ENCODE peak calls at places on chromosome 13, in eight cellular contexts. Z is heart left ventricle, M is A549, O is tibial nerve, W is SK-N-SH, B is SK-N-MC, T is HCT116, G is A673. L is an unnamed sample.

GRCh38 chr13:98384739-98385138 is 192.2 kb downstream of the STK24 start:
- DNase-seq in W (no peak), T (no peak), B (no peak), O (no peak), Z (no peak), M (no peak), G (no peak), L (no peak)

GRCh38 chr13:89925107-89925506 is 1422.4 kb upstream of the MIR17HG start:
- DNase-seq in W (peak), T (peak), O (no peak), Z (no peak), M (peak), G (peak), B (peak), L (peak)

GRCh38 chr13:94233401-94233800 is 246.1 kb downstream of the DCT start:
- DNase-seq in W (no peak), T (no peak), G (peak), M (peak), B (no peak), O (no peak), Z (no peak), L (peak)

GRCh38 chr13:106095406-106095805 is 440.1 kb downstream of the EFNB2 start:
- DNase-seq in G (no peak), Z (no peak), T (no peak), M (no peak), O (no peak), B (no peak), W (no peak), L (no peak)

GRCh38 chr13:24694907-24695306 is 14.7 kb downstream of the ATP12A start:
- DNase-seq in O (no peak), G (no peak), W (no peak), B (no peak), M (no peak), Z (no peak), T (no peak), L (no peak)

GRCh38 chr13:97844151-97844550 is 109.3 kb upstream of the IPO5 start:
- DNase-seq in B (no peak), M (no peak), G (no peak), Z (no peak), O (no peak), T (no peak), W (no peak), L (no peak)

GRCh38 chr13:32587774-32588165 is 1.5 kb downstream of the PDS5B start:
- DNase-seq in M (no peak), O (no peak), Z (no peak), T (no peak), B (no peak), W (no peak), G (no peak), L (peak)

GRCh38 chr13:33493672-33494365 is 208.3 kb upstream of the STARD13 start:
- DNase-seq in W (no peak), G (no peak), M (no peak), O (no peak), B (no peak), T (no peak), Z (no peak), L (no peak)

GRCh38 chr13:99751517-99752199 is 219.9 kb downstream of the ZIC5 start:
- DNase-seq in G (no peak), T (no peak), Z (no peak), M (no peak), W (no peak), O (no peak), B (no peak), L (no peak)

GRCh38 chr13:112851107-112852046 is 117.6 kb upstream of the MCF2L start:
- DNase-seq in G (no peak), M (no peak), W (no peak), Z (no peak), B (no peak), O (no peak), T (no peak), L (no peak)

GRCh38 chr13:95553614-95554385 is 1.3 kb downstream of the CLDN10 start:
- DNase-seq in W (no peak), Z (no peak), M (no peak), G (no peak), T (no peak), B (no peak), O (no peak), L (no peak)

GRCh38 chr13:48192536-48192935 is 40.5 kb upstream of the ITM2B start:
- DNase-seq in W (no peak), O (no peak), G (no peak), Z (no peak), T (no peak), M (no peak), B (no peak), L (no peak)

GRCh38 chr13:72808917-72809500 is 27.1 kb downstream of the PIBF1 start:
- DNase-seq in O (no peak), Z (no peak), M (peak), B (peak), G (peak), T (no peak), W (peak), L (peak)

GRCh38 chr13:41492432-41493267 is 35.3 kb downstream of the RGCC start:
- DNase-seq in T (no peak), M (no peak), Z (no peak), O (no peak), B (no peak), G (no peak), W (no peak), L (peak)

GRCh38 chr13:46896346-46897138 is at the start of gene HTR2A:
- DNase-seq in O (no peak), T (no peak), Z (no peak), B (peak), W (no peak), G (peak), M (no peak), L (no peak)

GRCh38 chr13:42990147-42990990 is 1.7 kb downstream of the EPSTI1 start:
- DNase-seq in B (no peak), Z (no peak), M (no peak), T (no peak), G (no peak), O (no peak), W (peak), L (no peak)

GRCh38 chr13:64074989-64075474 is 2659.4 kb upstream of the PCDH20 start:
- DNase-seq in Z (no peak), O (no peak), G (no peak), T (no peak), B (no peak), W (no peak), M (no peak), L (no peak)

GRCh38 chr13:19665427-19665859 is 32.0 kb downstream of the MPHOSPH8 start:
- DNase-seq in B (no peak), O (no peak), Z (no peak), G (no peak), M (no peak), W (peak), T (no peak), L (no peak)

GRCh38 chr13:64293923-64294322 is 2878.3 kb upstream of the PCDH20 start:
- DNase-seq in O (no peak), W (no peak), G (no peak), T (no peak), Z (no peak), B (no peak), M (no peak), L (no peak)

GRCh38 chr13:19181621-19182485 is at the start of gene TUBA3C:
- DNase-seq in Z (no peak), O (no peak), G (no peak), T (no peak), B (no peak), W (peak), M (no peak), L (no peak)

GRCh38 chr13:75352641-75353327 is 129.2 kb downstream of the TBC1D4 start:
- DNase-seq in O (no peak), W (no peak), T (no peak), G (no peak), Z (no peak), B (no peak), M (no peak), L (no peak)

GRCh38 chr13:114067381-114067885 is 65.0 kb downstream of the RASA3 start:
- DNase-seq in O (peak), T (no peak), Z (no peak), M (no peak), W (no peak), G (no peak), B (no peak), L (no peak)

GRCh38 chr13:99055286-99056073 is 77.6 kb upstream of the DOCK9 start:
- DNase-seq in Z (no peak), G (no peak), B (no peak), W (no peak), T (no peak), O (no peak), M (no peak), L (peak)

GRCh38 chr13:43245374-43245964 is 222.1 kb downstream of the DNAJC15 start:
- DNase-seq in W (no peak), O (no peak), G (no peak), T (no peak), M (no peak), Z (no peak), B (no peak), L (peak)

GRCh38 chr13:81602236-81602635 is 1261.3 kb upstream of the SPRY2 start:
- DNase-seq in O (no peak), B (peak), M (no peak), W (no peak), Z (no peak), G (no peak), T (no peak), L (no peak)

DNA sequence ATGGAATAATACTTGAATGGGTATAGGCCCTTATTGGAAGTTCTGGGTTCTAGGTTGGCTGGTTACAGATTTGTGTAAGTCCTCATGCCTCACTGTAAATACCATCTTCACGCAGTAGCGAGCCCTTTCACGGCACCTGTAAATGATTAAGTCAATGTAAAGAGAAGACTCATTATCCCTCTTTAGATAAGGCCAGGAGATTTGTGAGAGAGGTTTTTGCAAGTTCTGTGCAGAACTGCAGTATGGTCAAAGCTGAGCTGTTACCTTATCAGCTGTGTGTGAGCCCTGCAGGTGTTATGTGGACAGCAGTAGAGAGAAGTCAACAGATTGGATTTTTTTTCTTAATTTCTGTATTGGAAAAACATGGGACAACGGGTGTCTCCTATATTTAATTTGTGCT is 141.6 kb downstream of the SHISA2 start:
- DNase-seq in T (no peak), G (no peak), M (no peak), Z (no peak), W (no peak), B (no peak), O (no peak), L (no peak)
- H3K27ac ChIP-seq in T (no peak), G (no peak), M (no peak), Z (no peak), W (no peak), B (no peak), O (no peak), L (no peak)

DNA sequence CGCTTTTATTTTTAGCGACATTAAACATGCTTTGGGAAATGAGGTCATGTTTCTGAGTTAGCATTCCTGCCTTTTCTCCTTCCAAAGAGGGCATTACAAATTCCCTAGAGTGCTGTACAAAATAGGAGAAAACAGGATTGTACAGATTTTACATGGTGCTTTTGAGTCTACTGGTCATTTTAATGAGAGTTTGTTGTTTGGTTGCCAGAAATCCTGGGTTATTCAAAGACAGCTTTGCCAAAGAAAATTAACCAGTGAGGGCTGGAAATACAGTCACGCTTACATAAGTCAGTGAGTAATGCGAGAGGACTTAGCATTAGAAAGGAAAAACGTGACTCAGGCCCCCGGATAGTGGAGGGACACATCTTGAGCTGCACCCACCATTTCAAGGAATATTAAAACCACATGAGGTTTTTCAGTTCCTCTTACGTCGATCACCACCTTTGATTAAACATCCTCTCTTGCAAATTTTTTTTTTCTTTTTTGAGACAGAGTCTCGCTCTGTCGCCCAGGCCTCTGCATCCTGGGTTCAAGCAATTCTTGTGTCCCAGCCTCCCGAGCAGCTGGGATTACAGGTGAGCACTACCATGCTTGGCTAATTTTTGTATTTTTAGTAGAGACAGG is 55.4 kb downstream of the SACS start:
- DNase-seq in B (no peak), M (peak), Z (no peak), O (no peak), T (no peak), G (peak), W (no peak), L (peak)
- H3K27ac ChIP-seq in B (no peak), M (peak), Z (peak), O (peak), T (no peak), G (no peak), W (peak), L (peak)

GRCh38 chr13:36054041-36054440 is 77.1 kb downstream of the DCLK1 start:
- DNase-seq in Z (no peak), O (no peak), T (no peak), B (no peak), G (no peak), W (no peak), M (no peak), L (no peak)
- H3K27ac ChIP-seq in Z (no peak), O (no peak), T (no peak), B (no peak), G (no peak), W (no peak), M (no peak), L (no peak)

DNA sequence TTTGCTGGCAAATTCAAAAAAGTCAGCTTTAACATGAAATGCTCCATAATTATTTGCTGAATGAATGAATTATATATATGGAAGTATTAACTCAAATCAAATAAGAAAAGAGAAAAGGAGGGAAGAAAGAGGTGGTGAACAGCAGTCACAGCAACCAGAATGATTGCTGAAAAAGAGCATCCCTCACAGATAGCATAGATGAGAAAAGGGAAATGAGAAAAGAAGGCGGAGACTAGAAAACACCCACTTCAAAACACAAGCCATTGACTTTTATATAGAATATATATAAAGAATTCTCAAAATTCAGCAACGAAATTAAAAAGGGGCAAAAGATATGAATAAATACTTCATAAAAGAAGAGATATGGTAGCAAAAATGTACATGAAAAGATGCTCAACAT is 75.2 kb downstream of the CAB39L start:
- DNase-seq in B (no peak), T (no peak), O (no peak), W (no peak), M (no peak), G (no peak), Z (no peak), L (no peak)
- H3K27ac ChIP-seq in B (no peak), T (no peak), O (peak), W (no peak), M (no peak), G (no peak), Z (no peak), L (no peak)

GRCh38 chr13:107462501-107462900 is 752.8 kb downstream of the LIG4 start:
- DNase-seq in G (no peak), M (no peak), Z (no peak), B (no peak), T (no peak), W (no peak), O (no peak), L (no peak)

GRCh38 chr13:107461751-107462150 is 753.6 kb downstream of the LIG4 start:
- DNase-seq in M (no peak), O (no peak), Z (no peak), T (no peak), B (no peak), W (no peak), G (no peak), L (peak)

GRCh38 chr13:107466326-107466725 is 749.0 kb downstream of the LIG4 start:
- DNase-seq in Z (no peak), G (no peak), W (no peak), O (no peak), T (no peak), M (no peak), B (no peak), L (peak)
- H3K27ac ChIP-seq in Z (no peak), G (no peak), W (no peak), O (no peak), T (no peak), M (no peak), B (no peak), L (no peak)

GRCh38 chr13:51237887-51238286 is 15.7 kb downstream of the FAM124A start:
- DNase-seq in Z (no peak), O (no peak), B (no peak), M (no peak), W (no peak), T (no peak), G (no peak), L (no peak)
- H3K27ac ChIP-seq in Z (no peak), O (no peak), B (no peak), M (no peak), W (no peak), T (no peak), G (no peak), L (no peak)

DNA sequence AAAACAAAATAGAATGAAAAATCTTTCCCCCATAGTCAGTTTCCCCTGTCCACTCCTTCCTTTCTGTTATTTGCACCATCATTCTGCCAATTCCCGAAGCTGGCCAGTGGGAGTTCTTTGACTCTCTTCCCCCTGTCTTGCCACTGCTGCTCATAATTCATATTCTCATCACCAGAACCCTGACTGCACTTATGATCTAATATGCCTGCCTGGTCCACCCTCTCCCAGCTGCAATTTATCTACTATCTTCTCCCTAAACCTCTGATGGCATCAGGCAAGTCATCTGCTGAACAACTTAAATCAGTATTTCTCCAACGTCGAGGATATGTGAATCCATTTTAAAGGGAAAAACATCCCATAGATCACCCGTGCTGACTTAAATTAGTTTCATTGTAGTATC is 458.0 kb upstream of the GPC6 start:
- DNase-seq in G (no peak), T (no peak), Z (no peak), O (no peak), M (no peak), W (no peak), B (no peak), L (no peak)
- H3K27ac ChIP-seq in G (peak), T (no peak), Z (no peak), O (no peak), M (no peak), W (no peak), B (peak), L (no peak)

GRCh38 chr13:29436721-29437250 is 158.7 kb downstream of the SLC7A1 start:
- DNase-seq in G (no peak), B (no peak), W (no peak), O (no peak), M (no peak), T (no peak), Z (no peak), L (no peak)

GRCh38 chr13:29435125-29435911 is 160.2 kb downstream of the SLC7A1 start:
- DNase-seq in B (no peak), O (no peak), T (no peak), G (no peak), Z (no peak), W (peak), M (no peak), L (no peak)

GRCh38 chr13:29434217-29434940 is 161.1 kb downstream of the SLC7A1 start:
- DNase-seq in Z (no peak), G (no peak), O (no peak), W (peak), M (no peak), B (no peak), T (no peak), L (no peak)

GRCh38 chr13:29438772-29439171 is 156.7 kb downstream of the SLC7A1 start:
- DNase-seq in M (no peak), B (no peak), O (no peak), W (no peak), Z (peak), G (no peak), T (no peak), L (no peak)

GRCh38 chr13:29436291-29436690 is 159.2 kb downstream of the SLC7A1 start:
- DNase-seq in G (no peak), B (no peak), M (no peak), Z (no peak), T (no peak), O (no peak), W (no peak), L (peak)
- H3K27ac ChIP-seq in G (no peak), B (no peak), M (no peak), Z (peak), T (no peak), O (no peak), W (peak), L (no peak)

GRCh38 chr13:110396913-110397379 is 89.9 kb downstream of the COL4A2 start:
- DNase-seq in O (peak), T (no peak), W (no peak), M (peak), Z (peak), G (no peak), B (no peak), L (no peak)

GRCh38 chr13:110399801-110400200 is 92.7 kb downstream of the COL4A2 start:
- DNase-seq in B (no peak), Z (no peak), M (no peak), T (no peak), W (no peak), G (no peak), O (no peak), L (no peak)

GRCh38 chr13:110398564-110399507 is 91.8 kb downstream of the COL4A2 start:
- DNase-seq in B (no peak), W (no peak), M (no peak), T (no peak), O (no peak), G (no peak), Z (no peak), L (no peak)

GRCh38 chr13:110396476-110396875 is 89.4 kb downstream of the COL4A2 start:
- DNase-seq in Z (no peak), M (no peak), W (no peak), O (no peak), B (no peak), G (no peak), T (no peak), L (no peak)

GRCh38 chr13:110397445-110397844 is 90.4 kb downstream of the COL4A2 start:
- DNase-seq in G (no peak), M (no peak), T (no peak), B (no peak), Z (no peak), O (no peak), W (no peak), L (no peak)
- H3K27ac ChIP-seq in G (no peak), M (peak), T (no peak), B (no peak), Z (peak), O (peak), W (peak), L (no peak)

L was measured in endothelial cell of umbilical vein.